ENCODE peak calls at places on chromosomes 13 and 19, in five cellular contexts. Z is hepatocyte, L is A673, W is astrocyte, S is HCT116. V is an unnamed sample.

GRCh38 chr13:42048625-42049453 is at the start of gene DGKH:
- DNase-seq in Z (peak; percentile 87), L (peak; percentile 83), W (peak; percentile 65), S (peak; percentile 33), V (peak; percentile 61)

GRCh38 chr13:49608932-49609331 is 19.4 kb upstream of the ARL11 start:
- DNase-seq in Z (no peak), L (no peak), W (no peak), S (no peak), V (no peak)

GRCh38 chr13:74166286-74166685 is 32.1 kb upstream of the KLF12 start:
- DNase-seq in Z (no peak), L (no peak), W (peak; percentile 30), S (no peak), V (no peak)

GRCh38 chr13:113837554-113838355 is 26.1 kb downstream of the GAS6 start:
- DNase-seq in Z (peak; percentile 93), L (peak; percentile 45), W (peak; percentile 98), S (peak; percentile 67), V (peak; percentile 84)

GRCh38 chr13:107231941-107232340 is 664.0 kb upstream of the ARGLU1 start:
- DNase-seq in Z (no peak), L (no peak), W (no peak), S (no peak), V (no peak)

GRCh38 chr13:113616281-113616906 is 31.8 kb downstream of the TFDP1 start:
- DNase-seq in Z (peak; percentile 54), L (no peak), W (no peak), S (no peak), V (no peak)

GRCh38 chr13:39419866-39420265 is 183.1 kb downstream of the LHFPL6 start:
- DNase-seq in Z (no peak), L (no peak), W (no peak), S (no peak), V (no peak)

GRCh38 chr13:69959041-69959440 is 148.6 kb upstream of the ATXN8OS start:
- DNase-seq in Z (no peak), L (no peak), W (no peak), S (no peak), V (no peak)

GRCh38 chr19:13981021-13981420 is 25.1 kb downstream of the RFX1 start:
- DNase-seq in Z (no peak), L (no peak), W (no peak), S (no peak), V (no peak)

GRCh38 chr13:40566811-40567210 is 99.6 kb downstream of the FOXO1 start:
- DNase-seq in Z (no peak), L (no peak), W (no peak), S (no peak), V (no peak)

GRCh38 chr13:50512602-50513527 is 330.6 kb downstream of the DLEU7 start:
- DNase-seq in Z (peak; percentile 51), L (no peak), W (peak; percentile 55), S (no peak), V (peak; percentile 54)

GRCh38 chr13:25575562-25575961 is 203.8 kb downstream of the ATP8A2 start:
- DNase-seq in Z (no peak), L (no peak), W (no peak), S (no peak), V (peak; percentile 19)

GRCh38 chr19:3982701-3983541 is 2.3 kb downstream of the EEF2 start:
- DNase-seq in Z (peak; percentile 67), L (no peak), W (peak; percentile 57), S (no peak), V (peak; percentile 62)

GRCh38 chr13:113547248-113547971 is 37.1 kb upstream of the TFDP1 start:
- DNase-seq in Z (no peak), L (no peak), W (peak; percentile 81), S (no peak), V (no peak)

GRCh38 chr19:45352062-45352461 is 11.5 kb downstream of the KLC3 start:
- DNase-seq in Z (no peak), L (no peak), W (no peak), S (no peak), V (no peak)

GRCh38 chr19:30564551-30565011 is 192.4 kb downstream of the ZNF536 start:
- DNase-seq in Z (no peak), L (no peak), W (no peak), S (no peak), V (no peak)

GRCh38 chr19:3632739-3633558 is 6.4 kb upstream of the CACTIN start:
- DNase-seq in Z (no peak), L (no peak), W (no peak), S (no peak), V (no peak)

GRCh38 chr13:44767257-44767656 is 191.1 kb upstream of the TSC22D1 start:
- DNase-seq in Z (no peak), L (no peak), W (no peak), S (no peak), V (no peak)

GRCh38 chr19:676343-677105 is at the start of gene FSTL3:
- DNase-seq in Z (peak; percentile 77), L (no peak), W (no peak), S (no peak), V (peak; percentile 15)

GRCh38 chr13:33494596-33495214 is 209.2 kb upstream of the STARD13 start:
- DNase-seq in Z (peak; percentile 35), L (peak; percentile 96), W (peak; percentile 98), S (peak; percentile 64), V (peak; percentile 86)

GRCh38 chr13:99972190-99972731 is 694 bp upstream of the ZIC5 start:
- DNase-seq in Z (no peak), L (no peak), W (no peak), S (no peak), V (no peak)
- TF ChIP-seq EZH2 in Z (peak; percentile 95), L (no peak), W (no peak), S (no peak), V (no peak)

DNA sequence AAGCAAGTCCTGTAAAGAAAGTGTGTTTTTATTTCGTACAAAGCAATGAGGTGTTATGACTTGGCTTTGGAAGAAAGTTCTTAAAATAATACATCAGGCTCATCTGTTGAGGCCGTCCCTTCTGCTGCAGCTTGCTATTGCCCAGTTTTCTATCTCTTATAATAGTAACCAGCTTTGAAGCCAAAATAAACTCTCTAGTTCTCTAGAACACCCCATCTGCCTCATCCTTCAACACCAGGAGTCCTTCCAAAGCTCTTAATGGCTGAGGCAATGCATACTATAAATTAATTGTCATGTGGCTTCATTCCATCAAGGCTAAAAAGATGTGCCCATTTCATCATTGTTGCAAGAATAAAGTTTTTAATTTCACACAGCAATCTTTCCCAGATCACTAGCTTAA is 49.4 kb upstream of the IPO5 start:
- DNase-seq in Z (no peak), L (no peak), W (no peak), S (no peak), V (no peak)
- TF ChIP-seq EZH2 in Z (no peak), L (no peak), W (no peak), S (no peak), V (no peak)

GRCh38 chr19:49890349-49891311 is 6.1 kb downstream of the IL4I1 start:
- DNase-seq in Z (peak; percentile 58), L (no peak), W (no peak), S (no peak), V (no peak)

GRCh38 chr19:49891393-49891792 is 5.3 kb downstream of the IL4I1 start:
- DNase-seq in Z (no peak), L (no peak), W (no peak), S (no peak), V (no peak)

GRCh38 chr19:49888478-49888901 is 8.2 kb downstream of the IL4I1 start:
- DNase-seq in Z (no peak), L (no peak), W (no peak), S (no peak), V (no peak)

GRCh38 chr19:49889038-49889686 is 7.5 kb downstream of the IL4I1 start:
- DNase-seq in Z (no peak), L (no peak), W (no peak), S (no peak), V (no peak)

GRCh38 chr19:49889687-49890348 is 6.9 kb downstream of the IL4I1 start:
- DNase-seq in Z (peak; percentile 78), L (peak; percentile 85), W (peak; percentile 44), S (peak; percentile 53), V (no peak)
- TF ChIP-seq EZH2 in Z (no peak), L (no peak), W (no peak), S (no peak), V (no peak)

DNA sequence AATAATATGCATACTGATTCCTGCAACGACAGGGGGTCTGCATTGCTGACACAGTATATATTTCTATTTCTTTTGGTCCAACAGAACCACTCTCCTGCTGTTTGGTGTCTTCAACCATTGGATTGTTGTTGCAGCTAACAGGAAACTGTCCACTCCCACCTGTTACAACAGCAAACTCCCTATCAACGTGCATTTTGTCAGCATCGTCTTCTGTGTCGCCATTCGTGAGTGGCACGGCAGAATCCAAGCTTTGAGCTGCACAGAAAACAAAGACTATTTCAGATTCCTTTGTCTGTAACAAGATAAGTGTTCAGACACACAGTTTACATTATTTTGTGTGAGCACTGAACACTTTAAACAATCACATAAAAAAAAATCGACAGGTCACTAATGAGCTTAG is 31.3 kb downstream of the ANKRD10 start:
- DNase-seq in Z (no peak), L (no peak), W (no peak), S (no peak), V (no peak)
- TF ChIP-seq EZH2 in Z (no peak), L (no peak), W (no peak), S (no peak), V (no peak)